ENCODE peak calls at places on chromosomes 11 and 22, in six cellular contexts. A, E, R, B, W and Q are unnamed samples. For H3K27me3, H3K9me3 and H3K36me3, the result is how much of the 10 kb centered on the place peaks cover.

GRCh38 chr22:20040801-20041200 is 19.9 kb downstream of the TANGO2 start:
- DNase-seq in A (no peak), E (no peak), R (no peak), W (no peak), B (no peak), Q (no peak)

GRCh38 chr11:86608251-86608799 is 64.1 kb downstream of the ME3 start:
- DNase-seq in W (peak), A (peak), R (peak), B (peak), E (peak), Q (peak)

GRCh38 chr11:116217006-116217405 is 555.8 kb downstream of the BUD13 start:
- DNase-seq in R (no peak), W (no peak), A (no peak), E (no peak), B (peak), Q (peak)

GRCh38 chr11:115197433-115197832 is 306.8 kb downstream of the CADM1 start:
- DNase-seq in R (no peak), W (no peak), E (no peak), B (no peak), A (no peak), Q (no peak)

GRCh38 chr11:20754957-20755356 is 85.6 kb downstream of the NELL1 start:
- DNase-seq in B (no peak), E (no peak), A (no peak), W (no peak), R (no peak), Q (no peak)

GRCh38 chr11:17496406-17496805 is 19.8 kb upstream of the ABCC8 start:
- DNase-seq in W (peak), R (no peak), E (no peak), A (no peak), B (peak), Q (no peak)

GRCh38 chr11:6321961-6322362 is 1.7 kb upstream of the CAVIN3 start:
- DNase-seq in R (no peak), E (no peak), B (peak), W (no peak), A (no peak), Q (no peak)

GRCh38 chr22:41925783-41926460 is 684 bp downstream of the TNFRSF13C start:
- DNase-seq in A (no peak), R (peak), W (peak), E (peak), B (peak), Q (peak)

GRCh38 chr11:114307524-114308203 is 11.5 kb downstream of the NNMT start:
- DNase-seq in E (peak), B (no peak), R (peak), W (peak), A (peak), Q (peak)

GRCh38 chr11:120858740-120859139 is 165.2 kb upstream of the TBCEL start:
- DNase-seq in A (no peak), B (peak), W (no peak), E (no peak), R (no peak), Q (no peak)

GRCh38 chr11:97454988-97455387 is 1065.2 kb downstream of the JRKL start:
- DNase-seq in W (no peak), A (no peak), E (no peak), B (peak), R (no peak), Q (no peak)

GRCh38 chr11:118152552-118153471 is at the start of gene SCN4B:
- DNase-seq in A (no peak), E (peak), R (peak), W (peak), B (peak), Q (peak)

GRCh38 chr11:95269402-95269801 is 38.4 kb upstream of the SESN3 start:
- DNase-seq in E (no peak), W (no peak), R (no peak), B (no peak), A (no peak), Q (no peak)

GRCh38 chr22:43811777-43812148 is 342 bp downstream of the EFCAB6 start:
- DNase-seq in A (no peak), E (no peak), W (no peak), B (no peak), R (no peak), Q (no peak)

GRCh38 chr11:16767137-16767536 is 28.7 kb downstream of the C11orf58 start:
- DNase-seq in W (no peak), B (no peak), A (no peak), R (no peak), E (no peak), Q (no peak)

GRCh38 chr11:125245299-125245698 is 80.7 kb downstream of the PKNOX2 start:
- DNase-seq in R (no peak), W (peak), B (no peak), A (peak), E (no peak), Q (no peak)

GRCh38 chr11:92941676-92942571 is 27.5 kb upstream of the MTNR1B start:
- DNase-seq in W (no peak), E (no peak), R (no peak), A (no peak), B (peak), Q (peak)

GRCh38 chr11:64531906-64532312 is 59.1 kb upstream of the SLC22A12 start:
- DNase-seq in R (no peak), A (no peak), B (peak), W (no peak), E (no peak), Q (no peak)

GRCh38 chr11:109971184-109971523 is 122.0 kb upstream of the ZC3H12C start:
- DNase-seq in R (no peak), B (peak), A (no peak), W (no peak), E (no peak), Q (no peak)

GRCh38 chr11:129720156-129720555 is 95.5 kb upstream of the TMEM45B start:
- DNase-seq in A (no peak), W (no peak), B (no peak), R (no peak), E (no peak), Q (no peak)

GRCh38 chr22:19709063-19709769 is 5.1 kb upstream of the SEPTIN5 start:
- DNase-seq in R (no peak), A (peak), E (no peak), B (no peak), W (peak), Q (no peak)

GRCh38 chr22:44312766-44313165 is at the start of gene SHISAL1:
- DNase-seq in W (no peak), B (no peak), E (no peak), A (no peak), R (no peak), Q (no peak)

GRCh38 chr11:46386674-46387073 is 4.9 kb downstream of the CHRM4 start:
- DNase-seq in W (no peak), R (no peak), A (no peak), B (no peak), E (no peak), Q (no peak)
- H3K27me3 ChIP-seq in W (under half), R (under half), A (under half), B (under half), E (under half), Q (half or more)

DNA sequence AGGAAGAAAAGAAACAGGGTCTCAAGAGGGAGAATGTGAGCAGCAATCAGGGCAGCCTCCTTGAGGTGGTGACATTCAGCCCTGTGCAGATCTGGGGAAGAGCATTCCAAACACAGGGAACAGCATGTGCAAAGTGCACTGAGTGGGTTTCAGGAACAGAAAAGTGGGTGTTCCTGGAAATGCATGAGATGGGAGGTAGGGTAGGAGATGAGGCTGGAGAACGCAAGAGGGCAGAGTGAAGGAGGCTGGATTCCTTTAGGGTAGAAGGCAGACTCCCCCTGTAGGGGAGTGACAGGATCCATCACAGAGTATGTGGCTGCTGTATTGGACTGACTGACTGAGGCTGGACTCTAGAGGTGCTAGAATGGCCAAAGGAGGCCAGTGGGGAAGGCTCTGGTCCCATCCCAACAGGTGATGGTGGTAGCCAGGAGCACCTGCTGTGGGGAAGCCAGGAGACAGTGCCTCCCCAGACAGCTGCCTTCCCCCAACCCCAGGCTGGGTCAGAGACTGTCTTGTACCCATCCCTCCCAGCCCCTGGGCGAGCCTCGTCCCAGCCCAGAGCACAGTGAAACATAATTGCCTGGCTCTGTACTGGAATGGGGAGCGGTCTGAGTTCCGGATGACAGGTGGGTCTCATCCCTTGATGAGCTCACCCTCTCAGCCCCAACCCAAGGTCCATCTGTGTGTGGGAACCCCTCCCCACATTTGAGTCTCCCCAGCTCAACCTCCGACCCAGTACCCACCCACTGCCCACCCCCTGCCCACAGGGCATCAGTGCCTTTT is 419.4 kb downstream of the MN1 start:
- DNase-seq in R (no peak), A (no peak), E (no peak), W (no peak), B (no peak), Q (no peak)
- H3K9me3 ChIP-seq in R (under half), A (under half), E (under half), W (under half), B (under half), Q (under half)

GRCh38 chr22:49911881-49912625 is 6.2 kb downstream of the ALG12 start:
- DNase-seq in B (no peak), A (no peak), E (no peak), W (no peak), R (no peak), Q (no peak)

GRCh38 chr22:49910229-49911155 is 7.7 kb downstream of the ALG12 start:
- DNase-seq in A (no peak), E (no peak), R (no peak), B (no peak), W (no peak), Q (no peak)

GRCh38 chr22:49907807-49908206 is 10.4 kb downstream of the ALG12 start:
- DNase-seq in E (no peak), A (no peak), W (peak), R (no peak), B (no peak), Q (no peak)

GRCh38 chr22:49906799-49907290 is 11.4 kb downstream of the ALG12 start:
- DNase-seq in R (no peak), B (no peak), A (no peak), E (no peak), W (peak), Q (no peak)

GRCh38 chr22:49909476-49910205 is 8.6 kb downstream of the ALG12 start:
- DNase-seq in W (peak), A (no peak), B (no peak), E (no peak), R (no peak), Q (no peak)
- H3K36me3 ChIP-seq in W (under half), A (under half), B (under half), E (half or more), R (under half), Q (under half)

DNA sequence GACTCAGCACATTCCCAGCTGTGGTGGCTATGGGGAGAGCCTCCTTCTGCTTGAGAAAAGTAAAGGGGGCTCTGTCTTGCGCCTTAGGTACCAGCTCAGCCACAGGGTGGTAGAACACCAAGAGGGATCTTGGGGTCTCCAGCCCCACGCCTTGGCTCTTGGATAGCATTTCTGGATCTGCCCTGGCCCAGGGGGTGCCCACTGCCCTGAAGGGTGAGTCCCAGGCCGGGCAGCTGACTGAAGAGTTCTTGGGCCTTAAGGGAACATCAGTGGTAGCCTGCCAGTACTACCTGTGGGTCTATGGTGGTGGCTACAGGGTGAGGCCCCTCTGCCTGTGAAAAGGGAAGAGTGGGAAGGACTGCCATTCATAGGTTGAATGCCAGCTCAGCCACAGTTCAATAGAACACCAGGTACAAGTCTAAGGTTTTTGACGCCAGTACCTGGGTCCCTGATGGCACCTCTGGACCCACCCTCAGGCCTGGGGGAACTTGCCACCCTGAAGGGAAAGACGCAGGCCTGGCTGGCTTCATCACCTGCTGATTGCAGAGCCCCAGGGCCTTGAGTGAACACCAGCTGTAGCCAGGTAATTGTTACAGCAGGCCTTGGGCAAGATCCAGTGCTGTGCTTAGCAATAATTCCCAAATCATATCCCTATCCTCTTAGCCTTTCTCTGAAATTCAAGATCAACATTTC is 3.9 kb downstream of the CWF19L2 start:
- DNase-seq in A (no peak), E (no peak), R (no peak), W (peak), B (no peak), Q (no peak)
- H3K27me3 ChIP-seq in A (under half), E (under half), R (under half), W (under half), B (under half), Q (under half)

GRCh38 chr11:54927704-54928103 is 221.1 kb downstream of the OR4A5 start:
- DNase-seq in B (no peak), A (no peak), E (no peak), R (no peak), W (no peak), Q (no peak)

GRCh38 chr11:54930930-54931329 is 224.3 kb downstream of the OR4A5 start:
- DNase-seq in A (no peak), B (no peak), R (no peak), E (no peak), W (peak), Q (no peak)
- H3K9me3 ChIP-seq in A (under half), B (under half), R (under half), E (half or more), W (under half), Q (under half)

DNA sequence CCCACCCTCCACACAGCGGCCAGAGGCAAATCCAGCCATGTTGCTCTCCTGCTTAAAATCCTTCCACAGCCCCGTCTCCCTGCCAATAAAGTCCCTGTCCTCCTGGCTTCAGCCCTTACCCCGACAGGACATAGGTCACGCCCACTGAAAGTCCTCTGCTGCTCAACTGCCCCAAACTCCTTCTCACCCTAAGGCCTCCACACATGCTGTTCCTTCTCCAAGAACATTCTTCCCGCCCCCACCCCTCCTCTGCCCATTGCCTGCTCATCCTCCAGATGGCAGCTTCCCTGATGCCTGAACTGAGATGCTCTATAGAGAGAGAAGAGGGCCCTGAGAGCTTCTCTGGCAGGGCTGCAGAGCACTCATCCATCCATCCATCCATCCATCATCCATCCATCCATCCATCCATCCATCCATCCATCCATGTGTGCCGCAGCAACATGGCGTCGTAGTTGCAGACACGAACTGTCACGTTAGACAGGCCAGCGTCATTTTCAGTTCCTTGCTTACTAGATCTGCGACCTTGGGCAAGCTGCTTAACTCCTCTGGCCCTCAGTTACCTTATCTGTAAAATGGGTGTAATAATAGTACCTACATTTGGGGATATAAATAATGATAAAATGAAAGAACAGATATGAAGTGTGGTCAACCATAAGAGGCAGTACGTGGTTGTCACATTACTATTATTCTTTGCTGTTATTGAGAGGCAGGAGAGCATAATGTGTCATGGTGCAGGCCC is 9.4 kb downstream of the NPTXR start:
- DNase-seq in W (peak), E (no peak), A (no peak), R (no peak), B (no peak), Q (no peak)
- H3K36me3 ChIP-seq in W (under half), E (under half), A (under half), R (under half), B (under half), Q (under half)

DNA sequence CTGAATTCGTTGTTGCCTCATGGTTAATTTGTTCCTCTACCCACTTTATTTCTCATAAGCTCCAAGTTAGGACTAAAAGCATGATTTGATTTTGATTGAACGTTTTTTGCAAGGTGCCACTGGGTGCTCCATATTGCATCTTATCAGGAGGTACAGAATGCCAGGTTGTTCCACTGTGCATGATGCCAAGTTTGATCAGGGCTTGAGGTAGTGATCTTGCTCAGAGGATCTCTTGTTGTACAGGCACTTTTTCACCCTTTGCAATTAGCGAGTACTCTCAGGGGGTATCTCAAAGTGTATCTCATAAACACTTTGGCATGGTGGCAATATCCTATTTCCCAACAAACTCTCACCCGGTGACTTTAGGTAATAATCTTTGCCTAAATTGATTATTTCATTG is 4.0 kb downstream of the GRAP2 start:
- DNase-seq in E (no peak), B (no peak), R (no peak), A (no peak), W (no peak), Q (no peak)
- H3K27me3 ChIP-seq in E (under half), B (under half), R (under half), A (under half), W (under half), Q (under half)